ENCODE peak calls at places on chromosomes 13 and 19, in ten cellular contexts. Y, C, V, Q, N, T, G, D, M and L are unnamed samples.

GRCh38 chr19:3375221-3376088 is 9.1 kb downstream of the NFIC start:
- DNase-seq in Y (peak), C (peak), V (no peak), Q (no peak), N (no peak), T (peak), G (no peak), D (no peak), M (no peak), L (no peak)

GRCh38 chr19:41993612-41994483 is at the start of gene ATP1A3:
- DNase-seq in Y (no peak), C (no peak), V (peak), Q (peak), N (peak), T (peak), G (peak), D (no peak), M (no peak), L (no peak)

GRCh38 chr13:33258437-33259193 is 26.9 kb downstream of the STARD13 start:
- DNase-seq in Y (no peak), C (no peak), V (no peak), Q (no peak), N (no peak), T (no peak), G (no peak), D (no peak), M (no peak), L (no peak)

GRCh38 chr19:10634430-10634829 is 9.1 kb downstream of the SLC44A2 start:
- DNase-seq in Y (no peak), C (no peak), V (no peak), Q (no peak), N (no peak), T (no peak), G (no peak), D (no peak), M (no peak), L (no peak)

GRCh38 chr13:20415694-20416107 is 110.0 kb downstream of the CRYL1 start:
- DNase-seq in Y (no peak), C (no peak), V (no peak), Q (peak), N (no peak), T (no peak), G (no peak), D (no peak), M (no peak), L (peak)

GRCh38 chr13:32824671-32825070 is 191.6 kb upstream of the KL start:
- DNase-seq in Y (no peak), C (no peak), V (peak), Q (peak), N (no peak), T (no peak), G (no peak), D (peak), M (peak), L (no peak)

GRCh38 chr13:30088312-30088855 is 219.0 kb downstream of the KATNAL1 start:
- DNase-seq in Y (no peak), C (no peak), V (no peak), Q (no peak), N (no peak), T (no peak), G (no peak), D (no peak), M (no peak), L (no peak)

GRCh38 chr13:84037937-84038464 is 155.7 kb upstream of the SLITRK1 start:
- DNase-seq in Y (no peak), C (no peak), V (no peak), Q (no peak), N (no peak), T (no peak), G (no peak), D (no peak), M (no peak), L (no peak)

GRCh38 chr13:100560498-100561215 is 27.9 kb downstream of the GGACT start:
- DNase-seq in Y (peak), C (peak), V (no peak), Q (no peak), N (no peak), T (no peak), G (no peak), D (no peak), M (no peak), L (no peak)

GRCh38 chr19:41994994-41995958 is 1.2 kb upstream of the ATP1A3 start:
- DNase-seq in Y (no peak), C (no peak), V (no peak), Q (no peak), N (no peak), T (no peak), G (no peak), D (no peak), M (no peak), L (no peak)

GRCh38 chr13:65744761-65745160 is 1485.4 kb downstream of the PCDH9 start:
- DNase-seq in Y (no peak), C (no peak), V (no peak), Q (no peak), N (no peak), T (no peak), G (no peak), D (peak), M (no peak), L (no peak)

GRCh38 chr13:33369073-33369472 is 83.5 kb upstream of the STARD13 start:
- DNase-seq in Y (no peak), C (no peak), V (no peak), Q (no peak), N (no peak), T (no peak), G (no peak), D (no peak), M (no peak), L (no peak)

GRCh38 chr19:56839665-56840451 is 668 bp downstream of the PEG3 start:
- DNase-seq in Y (peak), C (peak), V (peak), Q (no peak), N (no peak), T (peak), G (no peak), D (peak), M (peak), L (no peak)

GRCh38 chr13:37621811-37622361 is 23.3 kb upstream of the POSTN start:
- DNase-seq in Y (no peak), C (peak), V (no peak), Q (no peak), N (no peak), T (no peak), G (no peak), D (peak), M (no peak), L (no peak)

GRCh38 chr13:75825161-75825560 is 189.0 kb downstream of the LMO7 start:
- DNase-seq in Y (no peak), C (no peak), V (no peak), Q (peak), N (no peak), T (no peak), G (no peak), D (no peak), M (no peak), L (no peak)

GRCh38 chr19:56398809-56399208 is 5.3 kb upstream of the ZNF583 start:
- DNase-seq in Y (no peak), C (no peak), V (no peak), Q (no peak), N (no peak), T (no peak), G (no peak), D (no peak), M (no peak), L (no peak)

GRCh38 chr13:28743045-28743444 is 24.3 kb upstream of the SLC46A3 start:
- DNase-seq in Y (no peak), C (no peak), V (no peak), Q (no peak), N (no peak), T (no peak), G (no peak), D (no peak), M (no peak), L (no peak)

GRCh38 chr13:34349091-34349722 is 531.3 kb downstream of the RFC3 start:
- DNase-seq in Y (peak), C (peak), V (peak), Q (no peak), N (no peak), T (peak), G (no peak), D (peak), M (peak), L (no peak)

GRCh38 chr13:20399515-20399914 is 126.1 kb downstream of the CRYL1 start:
- DNase-seq in Y (no peak), C (no peak), V (no peak), Q (no peak), N (no peak), T (no peak), G (no peak), D (no peak), M (no peak), L (peak)

GRCh38 chr13:40152904-40153303 is 497.4 kb downstream of the COG6 start:
- DNase-seq in Y (no peak), C (no peak), V (no peak), Q (no peak), N (no peak), T (no peak), G (no peak), D (no peak), M (no peak), L (no peak)

GRCh38 chr13:29801737-29802305 is 48.6 kb downstream of the UBL3 start:
- DNase-seq in Y (no peak), C (no peak), V (no peak), Q (peak), N (no peak), T (no peak), G (no peak), D (no peak), M (no peak), L (no peak)

GRCh38 chr19:10968527-10969081 is 7.8 kb downstream of the SMARCA4 start:
- DNase-seq in Y (no peak), C (no peak), V (no peak), Q (no peak), N (no peak), T (peak), G (no peak), D (no peak), M (no peak), L (no peak)

GRCh38 chr13:98345103-98345899 is 168.2 kb upstream of the RNF113B start:
- DNase-seq in Y (no peak), C (no peak), V (no peak), Q (no peak), N (no peak), T (no peak), G (no peak), D (no peak), M (no peak), L (no peak)

GRCh38 chr13:66477816-66478215 is 752.3 kb downstream of the PCDH9 start:
- DNase-seq in Y (no peak), C (no peak), V (no peak), Q (no peak), N (no peak), T (no peak), G (no peak), D (peak), M (no peak), L (no peak)

GRCh38 chr13:41579168-41579567 is 121.8 kb downstream of the RGCC start:
- DNase-seq in Y (no peak), C (no peak), V (no peak), Q (no peak), N (no peak), T (no peak), G (no peak), D (no peak), M (no peak), L (no peak)

GRCh38 chr13:46134961-46135522 is 30.2 kb upstream of the CPB2 start:
- DNase-seq in Y (no peak), C (no peak), V (no peak), Q (peak), N (peak), T (no peak), G (no peak), D (no peak), M (no peak), L (no peak)

GRCh38 chr13:21069561-21070004 is 8.2 kb upstream of the LATS2 start:
- DNase-seq in Y (no peak), C (peak), V (peak), Q (no peak), N (no peak), T (no peak), G (no peak), D (peak), M (no peak), L (no peak)

GRCh38 chr13:30551194-30551593 is 66.5 kb upstream of the USPL1 start:
- DNase-seq in Y (no peak), C (no peak), V (no peak), Q (peak), N (no peak), T (no peak), G (no peak), D (no peak), M (no peak), L (no peak)

GRCh38 chr19:1169921-1170885 is 3.9 kb downstream of the SBNO2 start:
- DNase-seq in Y (peak), C (peak), V (no peak), Q (no peak), N (no peak), T (peak), G (peak), D (no peak), M (peak), L (no peak)

GRCh38 chr13:77687799-77688198 is 9.7 kb upstream of the SLAIN1 start:
- DNase-seq in Y (no peak), C (no peak), V (no peak), Q (no peak), N (no peak), T (no peak), G (no peak), D (no peak), M (no peak), L (no peak)

GRCh38 chr19:2478756-2479555 is 3.0 kb downstream of the GADD45B start:
- DNase-seq in Y (peak), C (peak), V (peak), Q (peak), N (peak), T (peak), G (peak), D (no peak), M (no peak), L (no peak)

DNA sequence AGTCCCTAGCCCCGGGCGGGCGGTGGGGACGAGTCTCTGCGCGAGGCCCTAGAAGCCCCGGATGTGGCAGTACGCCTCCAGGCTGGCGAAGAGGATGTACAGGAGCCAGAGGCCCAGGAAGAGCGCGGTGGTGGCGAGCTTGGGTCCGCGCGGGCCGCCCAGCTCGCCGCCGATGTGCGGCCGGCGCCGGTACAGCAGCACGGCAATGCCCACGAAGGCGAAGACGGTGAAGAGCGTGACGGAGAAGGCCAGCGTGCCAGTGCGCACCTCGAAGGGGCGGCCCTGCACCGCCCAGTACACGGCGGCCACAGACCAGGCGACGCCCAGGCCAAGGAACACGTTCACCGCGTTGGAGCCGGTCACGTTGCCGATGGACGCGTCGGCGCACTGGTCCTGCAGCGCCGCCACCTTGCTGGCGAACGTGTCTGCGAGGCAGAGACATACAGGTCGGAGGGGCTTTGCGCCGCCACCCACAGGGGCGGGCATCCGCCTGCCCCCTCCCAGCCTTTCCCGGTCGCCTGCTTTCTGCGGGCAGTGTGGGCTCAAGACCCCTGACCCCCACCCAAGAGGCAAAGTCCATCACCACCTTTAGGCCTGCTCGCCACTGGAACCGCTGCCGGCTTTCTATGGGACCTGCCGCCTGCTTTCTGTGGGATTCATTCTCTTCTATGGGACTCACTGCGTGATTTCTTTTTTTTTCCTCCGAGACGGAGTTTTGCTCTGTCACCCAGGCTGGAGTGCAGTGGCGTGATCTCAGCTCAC is 10.9 kb upstream of the MEIS3 start:
- DNase-seq in Y (no peak), C (no peak), V (no peak), Q (peak), N (peak), T (peak), G (peak), D (no peak), M (no peak), L (no peak)
- TF ChIP-seq CTCF in Y (no peak), C (no peak), V (peak), Q (no peak), N (peak), T (peak), G (no peak), D (peak), M (no peak), L (peak)

DNA sequence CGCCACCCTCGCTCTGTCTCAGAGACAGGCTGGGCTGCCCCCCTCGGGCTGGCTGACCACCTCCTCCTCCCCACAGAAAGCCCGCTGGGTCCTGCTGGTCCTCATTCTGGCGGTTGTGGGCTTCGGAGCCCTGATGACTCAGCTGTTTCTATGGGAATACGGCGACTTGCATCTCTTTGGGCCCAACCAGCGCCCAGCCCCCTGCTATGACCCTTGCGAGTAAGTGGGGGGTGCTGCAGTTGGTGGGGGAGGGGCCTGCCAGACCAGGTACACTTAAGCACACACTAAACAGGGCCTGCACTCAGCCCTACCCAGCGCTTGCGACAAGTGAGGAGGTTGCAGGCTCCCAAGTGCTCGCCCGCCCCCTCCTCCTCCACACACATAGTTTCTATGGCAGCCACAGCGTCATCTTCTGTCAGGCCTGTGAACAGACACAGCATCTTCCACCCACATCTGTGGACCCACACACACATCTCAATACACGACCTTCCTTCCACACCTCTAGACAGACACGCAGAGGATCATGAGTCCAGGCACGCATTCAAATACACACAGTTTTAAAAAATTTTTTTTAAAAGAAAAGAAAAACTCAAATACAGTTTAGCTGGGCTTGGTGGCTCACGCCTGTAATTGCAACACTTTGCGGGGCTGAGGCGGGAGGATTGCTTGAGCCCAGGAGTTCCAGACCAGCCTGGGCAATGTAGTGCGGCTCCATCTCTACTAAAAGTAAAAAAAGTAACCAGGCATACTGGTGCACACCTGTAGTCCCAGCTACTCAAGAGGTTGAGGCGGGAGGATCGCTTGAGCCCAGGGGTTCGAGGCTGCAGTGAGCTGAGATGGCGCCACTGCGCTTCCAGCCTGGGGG is 18.4 kb downstream of the PLD3 start:
- DNase-seq in Y (no peak), C (no peak), V (peak), Q (peak), N (peak), T (no peak), G (peak), D (no peak), M (no peak), L (no peak)
- TF ChIP-seq CTCF in Y (no peak), C (no peak), V (no peak), Q (peak), N (no peak), T (no peak), G (no peak), D (no peak), M (no peak), L (no peak)

GRCh38 chr19:16659832-16660708 is at the start of gene SMIM7:
- DNase-seq in Y (peak), C (peak), V (peak), Q (peak), N (peak), T (peak), G (peak), D (peak), M (peak), L (peak)
- TF ChIP-seq CTCF in Y (peak), C (no peak), V (peak), Q (no peak), N (no peak), T (no peak), G (no peak), D (peak), M (peak), L (peak)

GRCh38 chr19:49469828-49470614 is 4.0 kb upstream of the FLT3LG start:
- DNase-seq in Y (peak), C (no peak), V (no peak), Q (peak), N (no peak), T (peak), G (no peak), D (no peak), M (no peak), L (no peak)
- TF ChIP-seq CTCF in Y (no peak), C (no peak), V (peak), Q (peak), N (no peak), T (peak), G (no peak), D (no peak), M (no peak), L (no peak)

GRCh38 chr19:6476155-6476895 is 5.3 kb downstream of the DENND1C start:
- DNase-seq in Y (peak), C (no peak), V (peak), Q (peak), N (peak), T (peak), G (peak), D (no peak), M (peak), L (peak)

GRCh38 chr19:6479836-6480398 is 1.7 kb downstream of the DENND1C start:
- DNase-seq in Y (no peak), C (no peak), V (no peak), Q (no peak), N (no peak), T (no peak), G (no peak), D (no peak), M (no peak), L (no peak)

GRCh38 chr19:6480843-6481415 is 658 bp downstream of the DENND1C start:
- DNase-seq in Y (no peak), C (no peak), V (no peak), Q (no peak), N (no peak), T (no peak), G (no peak), D (no peak), M (no peak), L (no peak)

GRCh38 chr19:6476896-6477431 is 4.6 kb downstream of the DENND1C start:
- DNase-seq in Y (no peak), C (no peak), V (no peak), Q (no peak), N (no peak), T (no peak), G (no peak), D (no peak), M (no peak), L (no peak)

GRCh38 chr19:6478815-6479214 is 2.8 kb downstream of the DENND1C start:
- DNase-seq in Y (no peak), C (no peak), V (no peak), Q (no peak), N (no peak), T (no peak), G (no peak), D (no peak), M (no peak), L (no peak)
- TF ChIP-seq CTCF in Y (no peak), C (no peak), V (no peak), Q (no peak), N (no peak), T (no peak), G (no peak), D (no peak), M (no peak), L (no peak)

GRCh38 chr13:81606074-81606473 is 1265.1 kb upstream of the SPRY2 start:
- DNase-seq in Y (no peak), C (no peak), V (no peak), Q (no peak), N (no peak), T (no peak), G (no peak), D (no peak), M (peak), L (no peak)

GRCh38 chr13:81609335-81609734 is 1268.4 kb upstream of the SPRY2 start:
- DNase-seq in Y (no peak), C (no peak), V (no peak), Q (no peak), N (no peak), T (no peak), G (no peak), D (no peak), M (no peak), L (no peak)

DNA sequence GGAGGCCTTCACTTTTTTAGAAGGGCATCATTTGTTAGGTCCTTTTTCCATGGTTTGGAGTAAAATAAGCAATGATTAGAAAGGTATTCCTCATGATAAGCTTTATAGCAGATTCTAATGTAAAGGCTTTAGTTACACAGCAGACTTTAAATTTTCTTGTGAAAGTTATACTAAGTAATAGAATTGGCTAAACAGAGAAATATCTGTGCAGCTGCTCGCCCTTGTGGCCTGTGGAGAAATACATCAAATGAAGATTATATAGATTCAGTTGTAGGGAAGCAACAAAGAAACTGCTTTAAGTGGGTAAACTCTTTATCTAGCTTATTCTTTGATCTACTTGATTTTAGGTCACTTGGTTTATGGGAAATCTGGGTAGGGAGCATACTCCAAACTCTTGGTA is 1269.7 kb upstream of the SPRY2 start:
- DNase-seq in Y (no peak), C (no peak), V (no peak), Q (peak), N (no peak), T (no peak), G (no peak), D (no peak), M (no peak), L (no peak)
- TF ChIP-seq CTCF in Y (no peak), C (no peak), V (no peak), Q (peak), N (no peak), T (no peak), G (no peak), D (no peak), M (no peak), L (peak)

GRCh38 chr13:89372193-89372592 is 1701.0 kb downstream of the SLITRK5 start:
- DNase-seq in Y (no peak), C (no peak), V (no peak), Q (no peak), N (no peak), T (no peak), G (no peak), D (no peak), M (no peak), L (no peak)
- TF ChIP-seq CTCF in Y (no peak), C (no peak), V (no peak), Q (no peak), N (no peak), T (no peak), G (no peak), D (no peak), M (no peak), L (no peak)